ENCODE peak calls at places on chromosomes 6 and 20, in four cellular contexts. L is HepG2, M is WTC11, E is K562. U is an unnamed sample.

GRCh38 chr6:252775-253526 is 39.3 kb upstream of the DUSP22 start:
- DNase-seq in L (no peak), M (no peak), E (no peak), U (no peak)

GRCh38 chr6:17622144-17622543 is 22.0 kb downstream of the FAM8A1 start:
- DNase-seq in L (no peak), M (no peak), E (no peak), U (no peak)

GRCh38 chr6:2505624-2506023 is 245.1 kb downstream of the MYLK4 start:
- DNase-seq in L (no peak), M (peak; percentile 80), E (peak; percentile 29), U (peak; percentile 81)

GRCh38 chr6:150230877-150231428 is 88.1 kb downstream of the PPP1R14C start:
- DNase-seq in L (no peak), M (no peak), E (no peak), U (no peak)

GRCh38 chr6:7769702-7770101 is 43.8 kb downstream of the BMP6 start:
- DNase-seq in L (no peak), M (no peak), E (no peak), U (no peak)

GRCh38 chr20:34268851-34269668 is 27.8 kb downstream of the ASIP start:
- DNase-seq in L (no peak), M (peak; percentile 63), E (no peak), U (peak; percentile 70)

GRCh38 chr6:68256391-68256790 is 378.7 kb upstream of the ADGRB3 start:
- DNase-seq in L (no peak), M (no peak), E (no peak), U (no peak)

GRCh38 chr20:4136078-4136966 is 121.0 kb upstream of the RNF24 start:
- DNase-seq in L (peak; percentile 66), M (no peak), E (no peak), U (no peak)

GRCh38 chr20:58989196-58989595 is 8.1 kb downstream of the NELFCD start:
- DNase-seq in L (no peak), M (no peak), E (no peak), U (no peak)

GRCh38 chr6:166952122-166952521 is 4.2 kb downstream of the RNASET2 start:
- DNase-seq in L (no peak), M (no peak), E (no peak), U (no peak)

GRCh38 chr20:38405132-38405531 is 30.0 kb downstream of the SNHG17 start:
- DNase-seq in L (no peak), M (no peak), E (no peak), U (no peak)

GRCh38 chr6:148379966-148380653 is 37.5 kb downstream of the SASH1 start:
- DNase-seq in L (no peak), M (no peak), E (no peak), U (no peak)

GRCh38 chr6:109240370-109241084 is 141.7 kb downstream of the CD164 start:
- DNase-seq in L (no peak), M (no peak), E (no peak), U (no peak)

GRCh38 chr6:1667012-1667804 is 57.5 kb downstream of the FOXC1 start:
- DNase-seq in L (no peak), M (no peak), E (no peak), U (no peak)

GRCh38 chr20:39913274-39913673 is 775.8 kb downstream of the MAFB start:
- DNase-seq in L (no peak), M (no peak), E (no peak), U (no peak)

GRCh38 chr20:16761305-16761829 is 13.2 kb downstream of the OTOR start:
- DNase-seq in L (peak; percentile 77), M (peak; percentile 43), E (peak; percentile 49), U (peak; percentile 85)

GRCh38 chr20:20894753-20895152 is 182.3 kb upstream of the RALGAPA2 start:
- DNase-seq in L (no peak), M (no peak), E (no peak), U (peak; percentile 19)

GRCh38 chr6:98905759-98906158 is 42.0 kb downstream of the FBXL4 start:
- DNase-seq in L (no peak), M (no peak), E (no peak), U (no peak)

GRCh38 chr6:148866657-148867268 is 119.9 kb downstream of the UST start:
- DNase-seq in L (no peak), M (no peak), E (no peak), U (no peak)

GRCh38 chr20:3971145-3971544 is 44.2 kb downstream of the RNF24 start:
- DNase-seq in L (no peak), M (no peak), E (no peak), U (no peak)

GRCh38 chr20:49685809-49686208 is 27.9 kb downstream of the B4GALT5 start:
- DNase-seq in L (no peak), M (no peak), E (no peak), U (no peak)

GRCh38 chr20:56522311-56522710 is 2.2 kb upstream of the FAM209A start:
- DNase-seq in L (no peak), M (no peak), E (no peak), U (no peak)

GRCh38 chr6:715709-716450 is 22.9 kb upstream of the EXOC2 start:
- DNase-seq in L (no peak), M (no peak), E (no peak), U (no peak)

GRCh38 chr6:47300417-47300816 is 9.3 kb downstream of the TNFRSF21 start:
- DNase-seq in L (no peak), M (no peak), E (no peak), U (no peak)

GRCh38 chr6:155473741-155474140 is 18.1 kb upstream of the NOX3 start:
- DNase-seq in L (no peak), M (no peak), E (no peak), U (no peak)

GRCh38 chr20:23826541-23827018 is at the start of gene CST2:
- DNase-seq in L (no peak), M (no peak), E (no peak), U (no peak)

GRCh38 chr6:35728663-35729348 is 8.0 kb upstream of the ARMC12 start:
- DNase-seq in L (no peak), M (no peak), E (no peak), U (peak; percentile 42)

GRCh38 chr6:109059591-109060021 is 35.0 kb downstream of the SESN1 start:
- DNase-seq in L (no peak), M (no peak), E (no peak), U (no peak)

GRCh38 chr20:62876441-62876825 is 14.8 kb upstream of the TCFL5 start:
- DNase-seq in L (no peak), M (no peak), E (no peak), U (no peak)

GRCh38 chr6:112308476-112308875 is 38.7 kb upstream of the RFPL4B start:
- DNase-seq in L (no peak), M (no peak), E (no peak), U (no peak)

GRCh38 chr6:131655951-131656350 is 18.8 kb downstream of the ENPP3 start:
- DNase-seq in L (no peak), M (no peak), E (no peak), U (no peak)

GRCh38 chr6:47126647-47127339 is 84.7 kb upstream of the ADGRF1 start:
- DNase-seq in L (peak; percentile 91), M (no peak), E (no peak), U (peak; percentile 62)

GRCh38 chr20:45826381-45827019 is 612 bp downstream of the TNNC2 start:
- DNase-seq in L (no peak), M (no peak), E (peak; percentile 54), U (no peak)

GRCh38 chr20:53036992-53037391 is 64.8 kb downstream of the TSHZ2 start:
- DNase-seq in L (no peak), M (no peak), E (no peak), U (no peak)

GRCh38 chr6:100346828-100347227 is 117.9 kb downstream of the SIM1 start:
- DNase-seq in L (no peak), M (no peak), E (no peak), U (no peak)

GRCh38 chr6:100614933-100615332 is 150.2 kb upstream of the SIM1 start:
- DNase-seq in L (no peak), M (no peak), E (no peak), U (no peak)

GRCh38 chr6:168032383-168032760 is 34.9 kb downstream of the KIF25 start:
- DNase-seq in L (no peak), M (no peak), E (no peak), U (no peak)
- TF ChIP-seq CREB1 in L (no peak), M (no peak), E (no peak), U (no peak)

DNA sequence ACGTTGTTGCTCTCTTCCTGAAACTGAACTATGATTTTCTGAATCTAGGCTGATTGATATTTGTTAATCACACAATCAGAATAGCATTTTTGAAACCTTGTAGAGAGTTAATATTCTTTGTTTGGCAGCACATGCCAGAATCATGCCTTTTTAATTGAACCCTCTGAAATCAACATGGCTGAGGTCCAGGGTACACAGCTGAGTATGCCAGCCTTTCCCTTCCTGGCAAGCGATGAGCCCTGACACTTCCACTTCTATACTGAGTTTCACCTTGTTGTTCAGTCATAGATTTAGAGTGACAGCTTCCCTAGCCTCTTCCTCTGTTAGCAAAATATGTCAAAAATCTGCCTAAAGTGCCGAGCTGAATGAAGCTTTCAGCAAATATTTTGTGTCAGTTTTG is 6.8 kb downstream of the HDDC2 start:
- DNase-seq in L (no peak), M (no peak), E (no peak), U (no peak)
- TF ChIP-seq CREB1 in L (no peak), M (no peak), E (no peak), U (no peak)

GRCh38 chr6:84118191-84118590 is 84.6 kb downstream of the MRAP2 start:
- DNase-seq in L (no peak), M (no peak), E (no peak), U (no peak)
- TF ChIP-seq CREB1 in L (no peak), M (no peak), E (no peak), U (no peak)

DNA sequence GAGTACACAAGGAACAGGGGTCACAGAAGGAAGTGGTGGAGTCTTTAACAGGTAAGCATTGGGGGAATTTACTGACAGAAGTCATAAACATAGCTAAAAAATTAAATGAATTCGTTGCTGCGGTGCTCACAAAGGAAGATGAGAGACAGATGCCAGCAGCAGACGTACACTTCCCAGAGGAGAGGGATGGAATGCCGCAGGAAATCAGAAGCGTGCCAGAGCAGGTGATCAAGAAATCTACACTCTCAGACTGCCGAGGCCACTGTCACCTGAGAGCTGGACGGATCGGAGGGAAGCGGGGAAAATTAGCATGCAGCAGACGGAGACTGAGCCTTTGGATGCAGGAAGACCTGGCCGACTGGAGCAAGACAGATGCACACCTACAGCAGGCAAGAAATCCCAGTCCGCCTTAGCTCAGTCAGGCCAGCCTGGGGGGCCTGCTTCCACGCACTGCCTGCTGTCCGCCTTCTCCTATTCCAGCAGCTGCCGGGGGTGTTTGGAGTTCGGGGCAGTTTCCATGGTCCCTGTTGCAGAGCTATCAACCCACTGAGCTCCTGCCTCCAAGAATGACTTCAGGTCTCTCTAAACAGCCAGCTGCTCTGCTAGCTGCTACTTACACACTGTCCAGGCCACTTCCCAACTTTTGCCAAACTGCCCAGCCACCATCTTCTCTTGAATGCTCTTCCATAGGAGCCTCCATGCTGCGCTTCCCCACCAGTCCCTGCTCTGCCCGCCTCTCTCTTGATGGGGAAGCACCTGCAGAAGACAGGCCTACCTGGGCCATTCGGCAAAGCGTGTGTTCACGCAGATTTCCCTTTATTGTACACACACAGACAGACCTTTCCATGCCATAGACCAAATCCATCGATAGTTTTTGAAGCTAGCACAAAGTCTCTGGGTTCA is 368.4 kb downstream of the ZFAND3 start:
- DNase-seq in L (no peak), M (no peak), E (no peak), U (no peak)
- TF ChIP-seq CREB1 in L (no peak), M (no peak), E (no peak), U (no peak)

GRCh38 chr20:43751167-43752050 is 24.6 kb upstream of the GTSF1L start:
- DNase-seq in L (no peak), M (no peak), E (no peak), U (no peak)
- TF ChIP-seq CREB1 in L (no peak), M (no peak), E (no peak), U (no peak)

U was measured in GM23338.